ENCODE peak calls at places on chromosomes 6 and 20, in four cellular contexts. One of them, this sample, is unnamed.

GRCh38 chr20:62352402-62353288 is 14.5 kb downstream of the LAMA5 start:
- DNase-seq in naive thymus-derived CD8-positive, alpha-beta T cell: no peak
- DNase-seq in GM23338: no peak
- DNase-seq in stimulated activated CD8-positive, alpha-beta memory T cell treated with anti-CD3 and anti-CD28 coated beads, Interleukin-2, amount 100 ng/mL, for 1 hour: no peak
- DNase-seq in this sample: no peak

GRCh38 chr6:54892831-54893230 is 46.3 kb downstream of the FAM83B start:
- DNase-seq in naive thymus-derived CD8-positive, alpha-beta T cell: no peak
- DNase-seq in GM23338: no peak
- DNase-seq in stimulated activated CD8-positive, alpha-beta memory T cell treated with anti-CD3 and anti-CD28 coated beads, Interleukin-2, amount 100 ng/mL, for 1 hour: no peak
- DNase-seq in this sample: no peak

GRCh38 chr20:2521369-2522305 is 12.9 kb upstream of the ZNF343 start:
- DNase-seq in naive thymus-derived CD8-positive, alpha-beta T cell: no peak
- DNase-seq in GM23338: peak; percentile 76
- DNase-seq in stimulated activated CD8-positive, alpha-beta memory T cell treated with anti-CD3 and anti-CD28 coated beads, Interleukin-2, amount 100 ng/mL, for 1 hour: no peak
- DNase-seq in this sample: peak; percentile 48

GRCh38 chr20:61956396-61957342 is 109.0 kb downstream of the TAF4 start:
- DNase-seq in naive thymus-derived CD8-positive, alpha-beta T cell: no peak
- DNase-seq in GM23338: no peak
- DNase-seq in stimulated activated CD8-positive, alpha-beta memory T cell treated with anti-CD3 and anti-CD28 coated beads, Interleukin-2, amount 100 ng/mL, for 1 hour: no peak
- DNase-seq in this sample: no peak

GRCh38 chr20:32574296-32575226 is 10.6 kb downstream of the NOL4L start:
- DNase-seq in naive thymus-derived CD8-positive, alpha-beta T cell: no peak
- DNase-seq in GM23338: peak; percentile 59
- DNase-seq in stimulated activated CD8-positive, alpha-beta memory T cell treated with anti-CD3 and anti-CD28 coated beads, Interleukin-2, amount 100 ng/mL, for 1 hour: no peak
- DNase-seq in this sample: no peak

GRCh38 chr20:58287638-58288037 is 21.9 kb upstream of the RAB22A start:
- DNase-seq in naive thymus-derived CD8-positive, alpha-beta T cell: no peak
- DNase-seq in GM23338: no peak
- DNase-seq in stimulated activated CD8-positive, alpha-beta memory T cell treated with anti-CD3 and anti-CD28 coated beads, Interleukin-2, amount 100 ng/mL, for 1 hour: no peak
- DNase-seq in this sample: no peak

GRCh38 chr6:152348116-152348515 is 289.0 kb downstream of the SYNE1 start:
- DNase-seq in naive thymus-derived CD8-positive, alpha-beta T cell: no peak
- DNase-seq in GM23338: no peak
- DNase-seq in stimulated activated CD8-positive, alpha-beta memory T cell treated with anti-CD3 and anti-CD28 coated beads, Interleukin-2, amount 100 ng/mL, for 1 hour: no peak
- DNase-seq in this sample: no peak

GRCh38 chr6:149860513-149860833 is 3.7 kb downstream of the LRP11 start:
- DNase-seq in naive thymus-derived CD8-positive, alpha-beta T cell: no peak
- DNase-seq in GM23338: no peak
- DNase-seq in stimulated activated CD8-positive, alpha-beta memory T cell treated with anti-CD3 and anti-CD28 coated beads, Interleukin-2, amount 100 ng/mL, for 1 hour: no peak
- DNase-seq in this sample: no peak

GRCh38 chr20:51800132-51800721 is 2.1 kb downstream of the SALL4 start:
- DNase-seq in naive thymus-derived CD8-positive, alpha-beta T cell: peak; percentile 4
- DNase-seq in GM23338: peak; percentile 94
- DNase-seq in stimulated activated CD8-positive, alpha-beta memory T cell treated with anti-CD3 and anti-CD28 coated beads, Interleukin-2, amount 100 ng/mL, for 1 hour: peak; percentile 23
- DNase-seq in this sample: peak; percentile 40

GRCh38 chr6:148818939-148819575 is 72.2 kb downstream of the UST start:
- DNase-seq in naive thymus-derived CD8-positive, alpha-beta T cell: no peak
- DNase-seq in GM23338: peak; percentile 91
- DNase-seq in stimulated activated CD8-positive, alpha-beta memory T cell treated with anti-CD3 and anti-CD28 coated beads, Interleukin-2, amount 100 ng/mL, for 1 hour: no peak
- DNase-seq in this sample: no peak

GRCh38 chr20:17227669-17228623 is 1.1 kb downstream of the PCSK2 start:
- DNase-seq in naive thymus-derived CD8-positive, alpha-beta T cell: no peak
- DNase-seq in GM23338: peak; percentile 87
- DNase-seq in stimulated activated CD8-positive, alpha-beta memory T cell treated with anti-CD3 and anti-CD28 coated beads, Interleukin-2, amount 100 ng/mL, for 1 hour: no peak
- DNase-seq in this sample: no peak

GRCh38 chr6:3454206-3455016 is 2.4 kb downstream of the SLC22A23 start:
- DNase-seq in naive thymus-derived CD8-positive, alpha-beta T cell: no peak
- DNase-seq in GM23338: no peak
- DNase-seq in stimulated activated CD8-positive, alpha-beta memory T cell treated with anti-CD3 and anti-CD28 coated beads, Interleukin-2, amount 100 ng/mL, for 1 hour: no peak
- DNase-seq in this sample: no peak

GRCh38 chr6:14981960-14982359 is 263.9 kb upstream of the JARID2 start:
- DNase-seq in naive thymus-derived CD8-positive, alpha-beta T cell: no peak
- DNase-seq in GM23338: no peak
- DNase-seq in stimulated activated CD8-positive, alpha-beta memory T cell treated with anti-CD3 and anti-CD28 coated beads, Interleukin-2, amount 100 ng/mL, for 1 hour: no peak
- DNase-seq in this sample: no peak

GRCh38 chr6:152110878-152111820 is 303.7 kb downstream of the ESR1 start:
- DNase-seq in naive thymus-derived CD8-positive, alpha-beta T cell: no peak
- DNase-seq in GM23338: no peak
- DNase-seq in stimulated activated CD8-positive, alpha-beta memory T cell treated with anti-CD3 and anti-CD28 coated beads, Interleukin-2, amount 100 ng/mL, for 1 hour: no peak
- DNase-seq in this sample: no peak

GRCh38 chr20:44681796-44682566 is 30.5 kb upstream of the ADA start:
- DNase-seq in naive thymus-derived CD8-positive, alpha-beta T cell: no peak
- DNase-seq in GM23338: no peak
- DNase-seq in stimulated activated CD8-positive, alpha-beta memory T cell treated with anti-CD3 and anti-CD28 coated beads, Interleukin-2, amount 100 ng/mL, for 1 hour: no peak
- DNase-seq in this sample: no peak

GRCh38 chr20:59718681-59719080 is 114.3 kb downstream of the PHACTR3 start:
- DNase-seq in naive thymus-derived CD8-positive, alpha-beta T cell: no peak
- DNase-seq in GM23338: no peak
- DNase-seq in stimulated activated CD8-positive, alpha-beta memory T cell treated with anti-CD3 and anti-CD28 coated beads, Interleukin-2, amount 100 ng/mL, for 1 hour: no peak
- DNase-seq in this sample: no peak

GRCh38 chr20:17967595-17968365 is 814 bp downstream of the SNX5 start:
- DNase-seq in naive thymus-derived CD8-positive, alpha-beta T cell: no peak
- DNase-seq in GM23338: no peak
- DNase-seq in stimulated activated CD8-positive, alpha-beta memory T cell treated with anti-CD3 and anti-CD28 coated beads, Interleukin-2, amount 100 ng/mL, for 1 hour: no peak
- DNase-seq in this sample: no peak

GRCh38 chr20:59650418-59650817 is 46.1 kb downstream of the PHACTR3 start:
- DNase-seq in naive thymus-derived CD8-positive, alpha-beta T cell: no peak
- DNase-seq in GM23338: no peak
- DNase-seq in stimulated activated CD8-positive, alpha-beta memory T cell treated with anti-CD3 and anti-CD28 coated beads, Interleukin-2, amount 100 ng/mL, for 1 hour: no peak
- DNase-seq in this sample: no peak

GRCh38 chr20:9613871-9614270 is 99.5 kb downstream of the LAMP5 start:
- DNase-seq in naive thymus-derived CD8-positive, alpha-beta T cell: no peak
- DNase-seq in GM23338: no peak
- DNase-seq in stimulated activated CD8-positive, alpha-beta memory T cell treated with anti-CD3 and anti-CD28 coated beads, Interleukin-2, amount 100 ng/mL, for 1 hour: no peak
- DNase-seq in this sample: no peak